ENCODE peak calls at places on chromosomes 5 and 9, in ten cellular contexts. J is amniotic stem cell; D is bronchial epithelial cell; K is putamen; P is mammary epithelial cell; V is mesenchymal stem cell; S is activated T-helper 9 cell treated with anti-CD3 and anti-CD28 coated beads, Interleukin-2, amount 50 U/mL, for 16 hours; M is head of caudate nucleus; C is germinal center; R is HEK293T. I is an unnamed sample.

GRCh38 chr9:134418986-134419683 is 92.9 kb downstream of the RXRA start:
- DNase-seq in J (no peak), D (no peak), K (no peak), P (no peak), V (no peak), S (no peak), M (no peak), C (no peak), R (no peak), I (no peak)

GRCh38 chr5:150129813-150130492 is 25.7 kb downstream of the PDGFRB start:
- DNase-seq in J (no peak), D (peak), K (peak), P (peak), V (peak), S (peak), M (peak), C (peak), R (peak), I (peak)

GRCh38 chr5:176995896-176996767 is 10.4 kb downstream of the UIMC1 start:
- DNase-seq in J (no peak), D (peak), K (no peak), P (peak), V (peak), S (no peak), M (no peak), C (no peak), R (no peak), I (no peak)

GRCh38 chr5:82111191-82111590 is 139.4 kb downstream of the ATG10 start:
- DNase-seq in J (no peak), D (no peak), K (no peak), P (no peak), V (peak), S (no peak), M (no peak), C (no peak), R (no peak), I (no peak)

GRCh38 chr5:174323878-174324281 is 278.4 kb downstream of the NSG2 start:
- DNase-seq in J (no peak), D (peak), K (peak), P (peak), V (peak), S (no peak), M (peak), C (peak), R (peak), I (peak)

GRCh38 chr5:38077652-38078051 is 180.7 kb upstream of the EGFLAM start:
- DNase-seq in J (no peak), D (no peak), K (no peak), P (no peak), V (no peak), S (no peak), M (no peak), C (no peak), R (no peak), I (no peak)

GRCh38 chr5:119136666-119137318 is 65.9 kb downstream of the DMXL1 start:
- DNase-seq in J (no peak), D (no peak), K (no peak), P (no peak), V (no peak), S (no peak), M (no peak), C (no peak), R (no peak), I (no peak)

GRCh38 chr9:131310833-131311554 is 21.5 kb downstream of the PLPP7 start:
- DNase-seq in J (no peak), D (no peak), K (no peak), P (no peak), V (no peak), S (peak), M (no peak), C (peak), R (no peak), I (no peak)

GRCh38 chr5:151212361-151212899 is 11.5 kb downstream of the CCDC69 start:
- DNase-seq in J (no peak), D (no peak), K (no peak), P (no peak), V (no peak), S (no peak), M (no peak), C (no peak), R (no peak), I (no peak)

GRCh38 chr9:114433086-114433485 is 45.3 kb upstream of the AKNA start:
- DNase-seq in J (no peak), D (no peak), K (no peak), P (no peak), V (no peak), S (no peak), M (no peak), C (no peak), R (no peak), I (no peak)

GRCh38 chr5:67636091-67636490 is 439.5 kb upstream of the CD180 start:
- DNase-seq in J (no peak), D (no peak), K (peak), P (no peak), V (no peak), S (no peak), M (peak), C (no peak), R (no peak), I (no peak)

GRCh38 chr5:7348168-7348802 is 47.7 kb upstream of the ADCY2 start:
- DNase-seq in J (no peak), D (no peak), K (peak), P (no peak), V (no peak), S (no peak), M (peak), C (no peak), R (no peak), I (no peak)

GRCh38 chr5:83789376-83789775 is 68.7 kb upstream of the HAPLN1 start:
- DNase-seq in J (no peak), D (no peak), K (no peak), P (no peak), V (no peak), S (no peak), M (no peak), C (no peak), R (no peak), I (no peak)

I was measured in nephron progenitor cell.